ENCODE peak calls at places on chromosomes 6 and 20, in six cellular contexts. One of them, this sample, is unnamed.
A peak's percentile ranks its signal among the peaks of the same experiment; 100 is the strongest.

GRCh38 chr6:143556529-143556928 is 45.0 kb upstream of the FUCA2 start:
- DNase-seq in neuronal stem cell: no peak
- DNase-seq in mesenchymal stem cell: peak; percentile 60
- DNase-seq in H9: no peak
- DNase-seq in trophoblast cell: no peak
- DNase-seq in H1: no peak
- DNase-seq in this sample: peak; percentile 95

GRCh38 chr6:41055149-41055548 is 2.1 kb downstream of the APOBEC2 start:
- DNase-seq in neuronal stem cell: no peak
- DNase-seq in mesenchymal stem cell: peak; percentile 43
- DNase-seq in H9: no peak
- DNase-seq in trophoblast cell: no peak
- DNase-seq in H1: no peak
- DNase-seq in this sample: peak; percentile 6

GRCh38 chr6:49906511-49906910 is 40.2 kb upstream of the CRISP1 start:
- DNase-seq in neuronal stem cell: no peak
- DNase-seq in mesenchymal stem cell: peak; percentile 1
- DNase-seq in H9: no peak
- DNase-seq in trophoblast cell: peak; percentile 26
- DNase-seq in H1: no peak
- DNase-seq in this sample: no peak

GRCh38 chr6:133741375-133741861 is 147.5 kb upstream of the TCF21 start:
- DNase-seq in neuronal stem cell: peak; percentile 29
- DNase-seq in mesenchymal stem cell: peak; percentile 45
- DNase-seq in H9: no peak
- DNase-seq in trophoblast cell: no peak
- DNase-seq in H1: no peak
- DNase-seq in this sample: peak; percentile 13

GRCh38 chr6:4931530-4932505 is 72.0 kb downstream of the RPP40 start:
- DNase-seq in neuronal stem cell: no peak
- DNase-seq in mesenchymal stem cell: no peak
- DNase-seq in H9: no peak
- DNase-seq in trophoblast cell: peak; percentile 58
- DNase-seq in H1: no peak
- DNase-seq in this sample: no peak

GRCh38 chr6:47137073-47137472 is 94.9 kb upstream of the ADGRF1 start:
- DNase-seq in neuronal stem cell: no peak
- DNase-seq in mesenchymal stem cell: no peak
- DNase-seq in H9: no peak
- DNase-seq in trophoblast cell: no peak
- DNase-seq in H1: no peak
- DNase-seq in this sample: no peak

GRCh38 chr6:10431423-10432164 is 16.7 kb upstream of the TFAP2A start:
- DNase-seq in neuronal stem cell: no peak
- DNase-seq in mesenchymal stem cell: no peak
- DNase-seq in H9: no peak
- DNase-seq in trophoblast cell: peak; percentile 92
- DNase-seq in H1: no peak
- DNase-seq in this sample: no peak

GRCh38 chr6:73606428-73606827 is 47.4 kb downstream of the SLC17A5 start:
- DNase-seq in neuronal stem cell: no peak
- DNase-seq in mesenchymal stem cell: no peak
- DNase-seq in H9: no peak
- DNase-seq in trophoblast cell: no peak
- DNase-seq in H1: no peak
- DNase-seq in this sample: no peak

GRCh38 chr6:111231078-111231435 is 143.8 kb downstream of the SLC16A10 start:
- DNase-seq in neuronal stem cell: no peak
- DNase-seq in mesenchymal stem cell: no peak
- DNase-seq in H9: no peak
- DNase-seq in trophoblast cell: no peak
- DNase-seq in H1: no peak
- DNase-seq in this sample: no peak

GRCh38 chr6:52603000-52603795 is 26.3 kb upstream of the TRAM2 start:
- DNase-seq in neuronal stem cell: no peak
- DNase-seq in mesenchymal stem cell: peak; percentile 93
- DNase-seq in H9: no peak
- DNase-seq in trophoblast cell: no peak
- DNase-seq in H1: no peak
- DNase-seq in this sample: peak; percentile 83

GRCh38 chr6:35611235-35611634 is 77.5 kb downstream of the FKBP5 start:
- DNase-seq in neuronal stem cell: no peak
- DNase-seq in mesenchymal stem cell: peak; percentile 59
- DNase-seq in H9: no peak
- DNase-seq in trophoblast cell: no peak
- DNase-seq in H1: no peak
- DNase-seq in this sample: peak; percentile 60

GRCh38 chr6:95545226-95545625 is 32.1 kb upstream of the MANEA start:
- DNase-seq in neuronal stem cell: no peak
- DNase-seq in mesenchymal stem cell: no peak
- DNase-seq in H9: no peak
- DNase-seq in trophoblast cell: no peak
- DNase-seq in H1: no peak
- DNase-seq in this sample: no peak

GRCh38 chr6:128246472-128246871 is 273.9 kb downstream of the PTPRK start:
- DNase-seq in neuronal stem cell: no peak
- DNase-seq in mesenchymal stem cell: no peak
- DNase-seq in H9: no peak
- DNase-seq in trophoblast cell: no peak
- DNase-seq in H1: no peak
- DNase-seq in this sample: no peak

GRCh38 chr6:154343473-154344308 is 12.9 kb downstream of the IPCEF1 start:
- DNase-seq in neuronal stem cell: no peak
- DNase-seq in mesenchymal stem cell: peak; percentile 48
- DNase-seq in H9: peak; percentile 94
- DNase-seq in trophoblast cell: peak; percentile 45
- DNase-seq in H1: peak; percentile 60
- DNase-seq in this sample: peak; percentile 16

GRCh38 chr6:29720863-29721262 is 2.4 kb upstream of the HLA-F start:
- DNase-seq in neuronal stem cell: no peak
- DNase-seq in mesenchymal stem cell: no peak
- DNase-seq in H9: peak; percentile 71
- DNase-seq in trophoblast cell: no peak
- DNase-seq in H1: no peak
- DNase-seq in this sample: no peak

DNA sequence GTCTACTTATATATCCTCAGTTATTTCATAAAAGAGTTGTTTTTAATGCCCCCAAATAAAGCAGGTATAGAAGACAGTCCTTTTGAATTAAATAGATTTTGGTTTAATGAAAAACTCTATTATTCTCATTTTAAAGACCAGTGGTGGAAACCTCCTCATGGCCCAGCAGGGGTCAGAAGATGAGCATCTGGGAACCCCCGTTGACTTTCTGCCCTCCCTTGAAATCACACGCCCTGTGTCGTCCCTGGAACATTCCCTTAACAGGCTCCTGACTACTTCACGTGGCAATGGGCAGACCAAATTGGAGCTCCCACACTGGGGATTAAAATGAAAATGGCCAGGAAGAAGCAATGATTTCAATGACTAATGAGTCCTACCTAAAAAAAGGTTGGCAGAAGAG is 220.9 kb downstream of the KIF16B start:
- DNase-seq in neuronal stem cell: no peak
- DNase-seq in mesenchymal stem cell: no peak
- DNase-seq in H9: no peak
- DNase-seq in trophoblast cell: no peak
- DNase-seq in H1: no peak
- DNase-seq in this sample: no peak
- H3K14ac ChIP-seq in neuronal stem cell: no peak overlapping the region
- H3K14ac ChIP-seq in mesenchymal stem cell: no peak overlapping the region
- H3K14ac ChIP-seq in H9: no peak overlapping the region
- H3K14ac ChIP-seq in trophoblast cell: no peak overlapping the region
- H3K14ac ChIP-seq in H1: no peak overlapping the region
- H3K14ac ChIP-seq in this sample: no peak overlapping the region

GRCh38 chr20:1685304-1686052 is 27.9 kb upstream of the SIRPG start:
- DNase-seq in neuronal stem cell: no peak
- DNase-seq in mesenchymal stem cell: no peak
- DNase-seq in H9: no peak
- DNase-seq in trophoblast cell: no peak
- DNase-seq in H1: no peak
- DNase-seq in this sample: no peak
- H3K14ac ChIP-seq in neuronal stem cell: no peak overlapping the region
- H3K14ac ChIP-seq in mesenchymal stem cell: no peak overlapping the region
- H3K14ac ChIP-seq in H9: no peak overlapping the region
- H3K14ac ChIP-seq in trophoblast cell: no peak overlapping the region
- H3K14ac ChIP-seq in H1: no peak overlapping the region
- H3K14ac ChIP-seq in this sample: no peak overlapping the region

GRCh38 chr6:30837870-30838269 is 46.4 kb upstream of the DDR1 start:
- DNase-seq in neuronal stem cell: no peak
- DNase-seq in mesenchymal stem cell: peak; percentile 54
- DNase-seq in H9: no peak
- DNase-seq in trophoblast cell: no peak
- DNase-seq in H1: no peak
- DNase-seq in this sample: no peak

GRCh38 chr6:30836957-30837356 is 47.4 kb upstream of the DDR1 start:
- DNase-seq in neuronal stem cell: no peak
- DNase-seq in mesenchymal stem cell: no peak
- DNase-seq in H9: no peak
- DNase-seq in trophoblast cell: peak; percentile 18
- DNase-seq in H1: no peak
- DNase-seq in this sample: no peak

GRCh38 chr6:30836431-30836866 is 47.9 kb upstream of the DDR1 start:
- DNase-seq in neuronal stem cell: no peak
- DNase-seq in mesenchymal stem cell: no peak
- DNase-seq in H9: no peak
- DNase-seq in trophoblast cell: peak; percentile 54
- DNase-seq in H1: no peak
- DNase-seq in this sample: peak; percentile 54

GRCh38 chr6:30835576-30835975 is 48.7 kb upstream of the DDR1 start:
- DNase-seq in neuronal stem cell: no peak
- DNase-seq in mesenchymal stem cell: no peak
- DNase-seq in H9: no peak
- DNase-seq in trophoblast cell: peak; percentile 65
- DNase-seq in H1: no peak
- DNase-seq in this sample: no peak

GRCh38 chr6:30837432-30837831 is 46.9 kb upstream of the DDR1 start:
- DNase-seq in neuronal stem cell: no peak
- DNase-seq in mesenchymal stem cell: no peak
- DNase-seq in H9: no peak
- DNase-seq in trophoblast cell: no peak
- DNase-seq in H1: no peak
- DNase-seq in this sample: no peak
- H3K14ac ChIP-seq in neuronal stem cell: no peak overlapping the region
- H3K14ac ChIP-seq in mesenchymal stem cell: no peak overlapping the region
- H3K14ac ChIP-seq in H9: no peak overlapping the region
- H3K14ac ChIP-seq in trophoblast cell: no peak overlapping the region
- H3K14ac ChIP-seq in H1: no peak overlapping the region
- H3K14ac ChIP-seq in this sample: no peak overlapping the region

GRCh38 chr6:34425132-34425497 is 754 bp downstream of the RPS10 start:
- DNase-seq in neuronal stem cell: no peak
- DNase-seq in mesenchymal stem cell: peak; percentile 30
- DNase-seq in H9: no peak
- DNase-seq in trophoblast cell: no peak
- DNase-seq in H1: no peak
- DNase-seq in this sample: no peak

GRCh38 chr6:34423254-34423653 is 2.6 kb downstream of the RPS10 start:
- DNase-seq in neuronal stem cell: no peak
- DNase-seq in mesenchymal stem cell: peak; percentile 44
- DNase-seq in H9: no peak
- DNase-seq in trophoblast cell: no peak
- DNase-seq in H1: no peak
- DNase-seq in this sample: peak; percentile 54

GRCh38 chr6:34424200-34425131 is 1.4 kb downstream of the RPS10 start:
- DNase-seq in neuronal stem cell: no peak
- DNase-seq in mesenchymal stem cell: no peak
- DNase-seq in H9: no peak
- DNase-seq in trophoblast cell: no peak
- DNase-seq in H1: no peak
- DNase-seq in this sample: no peak

DNA sequence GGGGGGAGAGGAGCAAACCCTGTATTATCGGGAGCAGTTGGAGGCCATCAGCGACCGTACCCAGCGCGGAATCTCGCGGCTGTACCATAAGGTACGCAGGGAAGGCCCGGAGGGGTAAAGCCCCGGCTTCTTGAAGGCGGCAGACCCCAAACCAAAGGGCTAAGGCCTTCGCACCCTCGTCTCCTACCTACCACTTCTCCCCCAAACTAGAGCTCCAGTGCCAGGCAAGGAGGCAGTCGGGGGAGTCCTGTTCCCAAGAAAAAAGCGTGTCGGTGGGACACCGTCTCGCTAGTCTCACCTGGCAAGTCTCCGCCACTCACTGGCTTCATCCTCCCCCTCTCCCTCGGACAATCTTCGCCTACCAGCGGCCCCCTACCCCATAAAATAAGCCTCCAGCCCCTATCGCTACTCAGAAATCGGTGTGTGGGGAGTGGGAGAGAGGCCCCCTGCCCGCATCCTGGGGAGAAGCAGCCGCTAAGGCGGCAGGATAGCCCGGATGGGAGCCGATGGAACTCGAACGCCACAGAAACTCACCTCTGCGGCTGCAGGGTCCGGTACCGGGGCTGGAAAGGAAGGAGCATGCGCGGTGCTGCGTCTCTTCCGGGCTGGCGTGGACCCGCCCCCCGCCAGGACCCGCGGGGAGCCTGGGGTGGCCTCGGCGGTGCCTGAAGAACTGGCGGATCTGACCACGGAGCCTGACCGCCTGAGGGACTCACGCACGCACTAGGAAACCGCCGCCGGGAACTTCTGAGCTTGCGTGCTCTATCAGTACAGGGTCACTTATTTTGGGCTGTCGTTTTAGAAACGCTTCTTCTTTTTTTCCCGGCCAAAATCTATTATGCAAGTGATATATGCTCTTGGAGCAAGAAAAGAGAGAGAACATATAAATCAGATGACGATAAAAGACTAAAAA is at the start of gene RPS10:
- DNase-seq in neuronal stem cell: peak; percentile 88
- DNase-seq in mesenchymal stem cell: peak; percentile 95
- DNase-seq in H9: peak; percentile 94
- DNase-seq in trophoblast cell: peak; percentile 92
- DNase-seq in H1: peak; percentile 75
- DNase-seq in this sample: peak; percentile 92
- H3K14ac ChIP-seq in neuronal stem cell: no peak within 1 kb of the TSS
- H3K14ac ChIP-seq in mesenchymal stem cell: peak within 1 kb of the TSS; percentile 99
- H3K14ac ChIP-seq in H9: peak within 1 kb of the TSS; percentile 84
- H3K14ac ChIP-seq in trophoblast cell: peak within 1 kb of the TSS; percentile 92
- H3K14ac ChIP-seq in H1: no peak within 1 kb of the TSS
- H3K14ac ChIP-seq in this sample: peak within 1 kb of the TSS; percentile 99

DNA sequence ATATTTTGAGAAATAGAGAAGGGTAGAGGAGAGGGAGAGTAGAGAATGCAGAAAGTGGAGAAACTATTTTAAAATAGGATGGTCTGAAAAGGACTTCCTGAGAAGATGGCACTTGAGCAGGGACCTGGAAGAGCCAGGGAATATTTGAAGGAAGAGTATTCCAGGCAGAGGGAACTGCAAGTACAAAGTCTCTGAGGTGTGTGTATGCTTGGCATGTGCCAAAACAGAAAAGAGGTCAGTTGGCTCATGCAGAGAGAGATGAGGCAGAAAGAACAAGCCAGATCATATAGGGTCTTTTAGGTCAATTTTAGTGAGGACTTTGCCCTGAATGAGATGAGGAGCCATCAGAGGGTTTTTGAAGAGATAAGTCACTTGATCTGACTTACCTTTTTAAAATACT is 145.9 kb downstream of the FLRT3 start:
- DNase-seq in neuronal stem cell: no peak
- DNase-seq in mesenchymal stem cell: no peak
- DNase-seq in H9: no peak
- DNase-seq in trophoblast cell: no peak
- DNase-seq in H1: no peak
- DNase-seq in this sample: no peak
- H3K14ac ChIP-seq in neuronal stem cell: no peak overlapping the region
- H3K14ac ChIP-seq in mesenchymal stem cell: no peak overlapping the region
- H3K14ac ChIP-seq in H9: no peak overlapping the region
- H3K14ac ChIP-seq in trophoblast cell: no peak overlapping the region
- H3K14ac ChIP-seq in H1: no peak overlapping the region
- H3K14ac ChIP-seq in this sample: no peak overlapping the region